ENCODE peak calls at places on chromosomes 1 and 21, in four cellular contexts. One of them, this sample, is unnamed.

GRCh38 chr1:16082283-16083038 is 9.0 kb upstream of the FAM131C start:
- DNase-seq in HepG2: peak
- DNase-seq in GM12878: no peak
- DNase-seq in K562: peak
- DNase-seq in this sample: peak

GRCh38 chr21:40070871-40071270 is 203.6 kb downstream of the PCP4 start:
- DNase-seq in HepG2: no peak
- DNase-seq in GM12878: no peak
- DNase-seq in K562: no peak
- DNase-seq in this sample: no peak

GRCh38 chr1:186683637-186684410 is 3.6 kb upstream of the PTGS2 start:
- DNase-seq in HepG2: no peak
- DNase-seq in GM12878: no peak
- DNase-seq in K562: no peak
- DNase-seq in this sample: no peak

GRCh38 chr1:202010042-202011015 is at the start of gene ELF3:
- DNase-seq in HepG2: peak
- DNase-seq in GM12878: peak
- DNase-seq in K562: no peak
- DNase-seq in this sample: peak

GRCh38 chr1:237405912-237406311 is 363.9 kb downstream of the RYR2 start:
- DNase-seq in HepG2: no peak
- DNase-seq in GM12878: no peak
- DNase-seq in K562: no peak
- DNase-seq in this sample: no peak

GRCh38 chr1:232635279-232635678 is 5.3 kb upstream of the SIPA1L2 start:
- DNase-seq in HepG2: no peak
- DNase-seq in GM12878: no peak
- DNase-seq in K562: no peak
- DNase-seq in this sample: no peak

GRCh38 chr1:225897595-225898514 is 8.9 kb upstream of the LEFTY1 start:
- DNase-seq in HepG2: peak
- DNase-seq in GM12878: no peak
- DNase-seq in K562: no peak
- DNase-seq in this sample: no peak

GRCh38 chr1:184329962-184330868 is 56.6 kb upstream of the C1orf21 start:
- DNase-seq in HepG2: no peak
- DNase-seq in GM12878: no peak
- DNase-seq in K562: no peak
- DNase-seq in this sample: no peak

GRCh38 chr21:32329776-32330175 is 31.1 kb downstream of the MRAP start:
- DNase-seq in HepG2: peak
- DNase-seq in GM12878: no peak
- DNase-seq in K562: no peak
- DNase-seq in this sample: no peak

GRCh38 chr21:36034211-36034913 is 26.0 kb downstream of the SETD4 start:
- DNase-seq in HepG2: no peak
- DNase-seq in GM12878: no peak
- DNase-seq in K562: no peak
- DNase-seq in this sample: no peak

GRCh38 chr1:224273651-224274050 is 56.3 kb downstream of the NVL start:
- DNase-seq in HepG2: no peak
- DNase-seq in GM12878: no peak
- DNase-seq in K562: no peak
- DNase-seq in this sample: no peak

GRCh38 chr1:51840743-51841461 is 37.6 kb downstream of the NRDC start:
- DNase-seq in HepG2: no peak
- DNase-seq in GM12878: no peak
- DNase-seq in K562: no peak
- DNase-seq in this sample: no peak

GRCh38 chr1:10968411-10968826 is 44.0 kb upstream of the TARDBP start:
- DNase-seq in HepG2: no peak
- DNase-seq in GM12878: peak
- DNase-seq in K562: no peak
- DNase-seq in this sample: no peak

GRCh38 chr1:183871568-183871967 is 66.6 kb downstream of the RGL1 start:
- DNase-seq in HepG2: no peak
- DNase-seq in GM12878: no peak
- DNase-seq in K562: no peak
- DNase-seq in this sample: no peak

GRCh38 chr21:33734326-33734725 is 92.0 kb downstream of the ITSN1 start:
- DNase-seq in HepG2: no peak
- DNase-seq in GM12878: no peak
- DNase-seq in K562: no peak
- DNase-seq in this sample: no peak

GRCh38 chr1:25536124-25536523 is 7.3 kb upstream of the LDLRAP1 start:
- DNase-seq in HepG2: no peak
- DNase-seq in GM12878: no peak
- DNase-seq in K562: no peak
- DNase-seq in this sample: no peak

GRCh38 chr1:173314656-173315055 is 107.5 kb upstream of the TNFSF4 start:
- DNase-seq in HepG2: no peak
- DNase-seq in GM12878: no peak
- DNase-seq in K562: no peak
- DNase-seq in this sample: no peak

GRCh38 chr1:182629674-182630073 is 25.5 kb upstream of the RGS16 start:
- DNase-seq in HepG2: no peak
- DNase-seq in GM12878: no peak
- DNase-seq in K562: no peak
- DNase-seq in this sample: no peak

GRCh38 chr1:159953866-159954515 is at the start of gene SLAMF9:
- DNase-seq in HepG2: no peak
- DNase-seq in GM12878: no peak
- DNase-seq in K562: no peak
- DNase-seq in this sample: no peak

GRCh38 chr21:17476006-17476405 is 36.8 kb upstream of the CXADR start:
- DNase-seq in HepG2: peak
- DNase-seq in GM12878: no peak
- DNase-seq in K562: no peak
- DNase-seq in this sample: no peak

GRCh38 chr21:45236481-45236880 is 51.2 kb downstream of the POFUT2 start:
- DNase-seq in HepG2: no peak
- DNase-seq in GM12878: no peak
- DNase-seq in K562: no peak
- DNase-seq in this sample: no peak

GRCh38 chr1:185401019-185401418 is 84.0 kb upstream of the IVNS1ABP start:
- DNase-seq in HepG2: no peak
- DNase-seq in GM12878: no peak
- DNase-seq in K562: no peak
- DNase-seq in this sample: peak

GRCh38 chr1:226111865-226112395 is 49.4 kb downstream of the H3-3A start:
- DNase-seq in HepG2: no peak
- DNase-seq in GM12878: no peak
- DNase-seq in K562: no peak
- DNase-seq in this sample: no peak

GRCh38 chr1:185719021-185719420 is 15.2 kb upstream of the HMCN1 start:
- DNase-seq in HepG2: no peak
- DNase-seq in GM12878: no peak
- DNase-seq in K562: no peak
- DNase-seq in this sample: no peak

GRCh38 chr1:25515033-25515432 is 28.4 kb upstream of the LDLRAP1 start:
- DNase-seq in HepG2: no peak
- DNase-seq in GM12878: no peak
- DNase-seq in K562: no peak
- DNase-seq in this sample: no peak

GRCh38 chr1:29122987-29123870 is 474 bp downstream of the TMEM200B start:
- DNase-seq in HepG2: no peak
- DNase-seq in GM12878: no peak
- DNase-seq in K562: no peak
- DNase-seq in this sample: no peak
- TF ChIP-seq CEBPB in HepG2: no peak
- TF ChIP-seq CEBPB in GM12878: no peak
- TF ChIP-seq CEBPB in K562: no peak
- TF ChIP-seq CEBPB in this sample: no peak

GRCh38 chr1:112172294-112172882 is 182.9 kb upstream of the KCND3 start:
- DNase-seq in HepG2: peak
- DNase-seq in GM12878: no peak
- DNase-seq in K562: peak
- DNase-seq in this sample: peak
- TF ChIP-seq HDAC2 in HepG2: peak
- TF ChIP-seq HDAC2 in GM12878: no peak
- TF ChIP-seq HDAC2 in K562: peak
- TF ChIP-seq HDAC2 in this sample: no peak

GRCh38 chr1:119799003-119799402 is 12.3 kb downstream of the REG4 start:
- DNase-seq in HepG2: no peak
- DNase-seq in GM12878: no peak
- DNase-seq in K562: no peak
- DNase-seq in this sample: no peak
- H2AFZ ChIP-seq in HepG2: no peak
- H2AFZ ChIP-seq in GM12878: no peak
- H2AFZ ChIP-seq in K562: no peak
- H2AFZ ChIP-seq in this sample: no peak

DNA sequence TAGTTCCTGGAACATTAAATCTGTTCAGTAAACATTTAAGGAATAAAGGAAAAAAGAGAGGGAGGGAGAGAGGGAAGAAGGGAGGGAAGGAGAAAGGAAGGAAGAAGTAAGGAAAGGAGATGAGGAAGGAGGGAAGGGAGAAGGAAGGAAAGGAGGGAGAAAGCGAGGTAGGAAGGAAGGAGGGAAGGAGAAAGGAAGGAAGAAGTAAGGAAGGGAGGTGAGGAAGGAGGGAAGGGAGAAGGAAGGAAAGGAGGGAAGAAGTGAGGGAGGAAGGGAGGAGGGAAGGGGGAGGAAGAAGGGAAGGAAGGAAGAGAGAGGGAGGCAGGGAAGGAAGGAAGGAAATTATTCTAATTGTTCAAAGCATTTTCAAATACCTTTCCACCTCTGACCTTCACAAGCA is 77.2 kb upstream of the JUN start:
- DNase-seq in HepG2: no peak
- DNase-seq in GM12878: no peak
- DNase-seq in K562: no peak
- DNase-seq in this sample: no peak
- TF ChIP-seq CEBPB in HepG2: no peak
- TF ChIP-seq CEBPB in GM12878: no peak
- TF ChIP-seq CEBPB in K562: no peak
- TF ChIP-seq CEBPB in this sample: no peak

DNA sequence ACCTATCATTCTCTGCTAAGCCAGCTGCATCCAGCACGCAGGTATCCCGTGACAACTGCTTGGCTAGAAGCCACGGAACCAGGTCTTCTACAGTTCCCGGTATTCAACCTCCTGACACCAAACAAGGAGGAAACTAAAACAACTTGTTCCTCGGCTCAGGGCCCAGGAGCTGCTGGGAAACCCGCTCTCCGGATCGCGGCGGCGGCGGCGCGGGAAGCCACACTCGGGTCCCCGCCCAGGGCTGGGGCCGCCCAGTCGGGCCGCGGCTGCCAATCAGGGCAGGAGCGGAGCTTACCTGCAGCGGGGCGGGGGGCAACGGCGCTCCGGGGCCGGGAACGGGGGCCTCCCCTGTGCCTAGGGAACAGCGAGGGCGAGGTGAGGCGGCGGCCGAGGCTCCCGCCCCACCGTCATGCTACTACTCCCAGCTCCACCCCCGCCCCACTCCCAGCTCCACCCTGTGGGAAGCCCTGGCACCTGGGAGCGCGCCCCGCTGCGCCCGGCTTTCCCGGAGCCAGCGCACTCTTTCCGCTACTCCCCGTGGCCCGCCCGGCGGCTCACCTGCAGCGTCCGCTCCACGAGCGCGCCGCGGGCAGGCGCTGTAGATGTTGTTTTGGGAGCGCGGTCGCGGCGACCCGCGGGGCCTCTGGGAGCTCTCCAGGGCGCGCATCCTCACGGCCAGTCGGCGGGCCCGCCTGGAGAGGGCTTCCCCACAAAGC is 12.1 kb downstream of the IL24 start:
- DNase-seq in HepG2: no peak
- DNase-seq in GM12878: no peak
- DNase-seq in K562: peak
- DNase-seq in this sample: no peak
- TF ChIP-seq HDAC2 in HepG2: no peak
- TF ChIP-seq HDAC2 in GM12878: no peak
- TF ChIP-seq HDAC2 in K562: no peak
- TF ChIP-seq HDAC2 in this sample: no peak

This sample was measured in H1.